ENCODE peak calls at places on chromosomes 11 and 22, in seven cellular contexts. One of them, this sample, is unnamed.

GRCh38 chr11:118252688-118253087 is 523 bp upstream of the MPZL3 start:
- DNase-seq in progenitor cell of endocrine pancreas: no peak
- DNase-seq in ascending aorta: no peak
- DNase-seq in MG63: no peak
- DNase-seq in iris pigment epithelial cell: no peak
- DNase-seq in amniotic stem cell: no peak
- DNase-seq in stimulated activated CD4-positive, alpha-beta T cell treated with anti-CD3 and anti-CD28 coated beads, Interleukin-12 subunit alpha, Interleukin-12 subunit beta, amount 100 ng/mL, for 48 hours: no peak
- DNase-seq in this sample: no peak

GRCh38 chr22:42066937-42067336 is 3.7 kb downstream of the NAGA start:
- DNase-seq in iris pigment epithelial cell: no peak
- DNase-seq in amniotic stem cell: no peak
- DNase-seq in ascending aorta: no peak
- DNase-seq in stimulated activated CD4-positive, alpha-beta T cell treated with anti-CD3 and anti-CD28 coated beads, Interleukin-12 subunit alpha, Interleukin-12 subunit beta, amount 100 ng/mL, for 48 hours: no peak
- DNase-seq in progenitor cell of endocrine pancreas: no peak
- DNase-seq in MG63: no peak
- DNase-seq in this sample: no peak

GRCh38 chr11:92159931-92160330 is 64.7 kb upstream of the FAT3 start:
- DNase-seq in MG63: no peak
- DNase-seq in iris pigment epithelial cell: no peak
- DNase-seq in stimulated activated CD4-positive, alpha-beta T cell treated with anti-CD3 and anti-CD28 coated beads, Interleukin-12 subunit alpha, Interleukin-12 subunit beta, amount 100 ng/mL, for 48 hours: no peak
- DNase-seq in progenitor cell of endocrine pancreas: no peak
- DNase-seq in ascending aorta: no peak
- DNase-seq in amniotic stem cell: no peak
- DNase-seq in this sample: no peak

GRCh38 chr22:37484115-37485005 is 1.8 kb downstream of the MFNG start:
- DNase-seq in iris pigment epithelial cell: no peak
- DNase-seq in ascending aorta: peak
- DNase-seq in amniotic stem cell: no peak
- DNase-seq in stimulated activated CD4-positive, alpha-beta T cell treated with anti-CD3 and anti-CD28 coated beads, Interleukin-12 subunit alpha, Interleukin-12 subunit beta, amount 100 ng/mL, for 48 hours: peak
- DNase-seq in MG63: no peak
- DNase-seq in progenitor cell of endocrine pancreas: no peak
- DNase-seq in this sample: peak

GRCh38 chr11:93735627-93736026 is 5.7 kb downstream of the TAF1D start:
- DNase-seq in progenitor cell of endocrine pancreas: no peak
- DNase-seq in ascending aorta: no peak
- DNase-seq in iris pigment epithelial cell: no peak
- DNase-seq in MG63: no peak
- DNase-seq in amniotic stem cell: no peak
- DNase-seq in stimulated activated CD4-positive, alpha-beta T cell treated with anti-CD3 and anti-CD28 coated beads, Interleukin-12 subunit alpha, Interleukin-12 subunit beta, amount 100 ng/mL, for 48 hours: no peak
- DNase-seq in this sample: no peak

GRCh38 chr11:70650075-70650909 is 252.0 kb downstream of the CTTN start:
- DNase-seq in MG63: peak
- DNase-seq in amniotic stem cell: no peak
- DNase-seq in progenitor cell of endocrine pancreas: peak
- DNase-seq in iris pigment epithelial cell: peak
- DNase-seq in ascending aorta: no peak
- DNase-seq in stimulated activated CD4-positive, alpha-beta T cell treated with anti-CD3 and anti-CD28 coated beads, Interleukin-12 subunit alpha, Interleukin-12 subunit beta, amount 100 ng/mL, for 48 hours: peak
- DNase-seq in this sample: no peak

GRCh38 chr11:20154381-20154780 is 5.9 kb downstream of the DBX1 start:
- DNase-seq in ascending aorta: no peak
- DNase-seq in iris pigment epithelial cell: no peak
- DNase-seq in progenitor cell of endocrine pancreas: no peak
- DNase-seq in MG63: no peak
- DNase-seq in stimulated activated CD4-positive, alpha-beta T cell treated with anti-CD3 and anti-CD28 coated beads, Interleukin-12 subunit alpha, Interleukin-12 subunit beta, amount 100 ng/mL, for 48 hours: no peak
- DNase-seq in amniotic stem cell: no peak
- DNase-seq in this sample: no peak

GRCh38 chr11:12112150-12112520 is 1.7 kb downstream of the MICAL2 start:
- DNase-seq in stimulated activated CD4-positive, alpha-beta T cell treated with anti-CD3 and anti-CD28 coated beads, Interleukin-12 subunit alpha, Interleukin-12 subunit beta, amount 100 ng/mL, for 48 hours: no peak
- DNase-seq in progenitor cell of endocrine pancreas: no peak
- DNase-seq in MG63: no peak
- DNase-seq in ascending aorta: no peak
- DNase-seq in amniotic stem cell: no peak
- DNase-seq in iris pigment epithelial cell: no peak
- DNase-seq in this sample: no peak

GRCh38 chr11:128548655-128549255 is 38.6 kb downstream of the ETS1 start:
- DNase-seq in progenitor cell of endocrine pancreas: no peak
- DNase-seq in amniotic stem cell: no peak
- DNase-seq in stimulated activated CD4-positive, alpha-beta T cell treated with anti-CD3 and anti-CD28 coated beads, Interleukin-12 subunit alpha, Interleukin-12 subunit beta, amount 100 ng/mL, for 48 hours: no peak
- DNase-seq in ascending aorta: peak
- DNase-seq in iris pigment epithelial cell: peak
- DNase-seq in MG63: peak
- DNase-seq in this sample: peak

GRCh38 chr11:111206472-111206871 is 39.1 kb upstream of the POU2AF2 start:
- DNase-seq in stimulated activated CD4-positive, alpha-beta T cell treated with anti-CD3 and anti-CD28 coated beads, Interleukin-12 subunit alpha, Interleukin-12 subunit beta, amount 100 ng/mL, for 48 hours: no peak
- DNase-seq in progenitor cell of endocrine pancreas: no peak
- DNase-seq in ascending aorta: no peak
- DNase-seq in amniotic stem cell: no peak
- DNase-seq in iris pigment epithelial cell: peak
- DNase-seq in MG63: peak
- DNase-seq in this sample: no peak

GRCh38 chr11:44899959-44900358 is 50.7 kb downstream of the TP53I11 start:
- DNase-seq in progenitor cell of endocrine pancreas: no peak
- DNase-seq in amniotic stem cell: no peak
- DNase-seq in stimulated activated CD4-positive, alpha-beta T cell treated with anti-CD3 and anti-CD28 coated beads, Interleukin-12 subunit alpha, Interleukin-12 subunit beta, amount 100 ng/mL, for 48 hours: peak
- DNase-seq in iris pigment epithelial cell: peak
- DNase-seq in ascending aorta: no peak
- DNase-seq in MG63: peak
- DNase-seq in this sample: peak

GRCh38 chr11:121328967-121329653 is 36.5 kb downstream of the SC5D start:
- DNase-seq in stimulated activated CD4-positive, alpha-beta T cell treated with anti-CD3 and anti-CD28 coated beads, Interleukin-12 subunit alpha, Interleukin-12 subunit beta, amount 100 ng/mL, for 48 hours: peak
- DNase-seq in iris pigment epithelial cell: no peak
- DNase-seq in amniotic stem cell: no peak
- DNase-seq in MG63: no peak
- DNase-seq in ascending aorta: no peak
- DNase-seq in progenitor cell of endocrine pancreas: no peak
- DNase-seq in this sample: peak

GRCh38 chr11:94031625-94032024 is 10.5 kb downstream of the HEPHL1 start:
- DNase-seq in ascending aorta: no peak
- DNase-seq in iris pigment epithelial cell: no peak
- DNase-seq in stimulated activated CD4-positive, alpha-beta T cell treated with anti-CD3 and anti-CD28 coated beads, Interleukin-12 subunit alpha, Interleukin-12 subunit beta, amount 100 ng/mL, for 48 hours: no peak
- DNase-seq in MG63: no peak
- DNase-seq in amniotic stem cell: no peak
- DNase-seq in progenitor cell of endocrine pancreas: no peak
- DNase-seq in this sample: no peak

GRCh38 chr22:38572065-38572464 is 2.1 kb upstream of the DMC1 start:
- DNase-seq in iris pigment epithelial cell: peak
- DNase-seq in amniotic stem cell: peak
- DNase-seq in stimulated activated CD4-positive, alpha-beta T cell treated with anti-CD3 and anti-CD28 coated beads, Interleukin-12 subunit alpha, Interleukin-12 subunit beta, amount 100 ng/mL, for 48 hours: peak
- DNase-seq in MG63: no peak
- DNase-seq in ascending aorta: no peak
- DNase-seq in progenitor cell of endocrine pancreas: no peak
- DNase-seq in this sample: peak

GRCh38 chr22:27905638-27906037 is 13.4 kb downstream of the PITPNB start:
- DNase-seq in iris pigment epithelial cell: no peak
- DNase-seq in stimulated activated CD4-positive, alpha-beta T cell treated with anti-CD3 and anti-CD28 coated beads, Interleukin-12 subunit alpha, Interleukin-12 subunit beta, amount 100 ng/mL, for 48 hours: no peak
- DNase-seq in ascending aorta: no peak
- DNase-seq in amniotic stem cell: no peak
- DNase-seq in progenitor cell of endocrine pancreas: no peak
- DNase-seq in MG63: no peak
- DNase-seq in this sample: no peak

GRCh38 chr11:64745523-64746328 is 1.8 kb upstream of the RASGRP2 start:
- DNase-seq in ascending aorta: peak
- DNase-seq in progenitor cell of endocrine pancreas: no peak
- DNase-seq in amniotic stem cell: no peak
- DNase-seq in MG63: no peak
- DNase-seq in stimulated activated CD4-positive, alpha-beta T cell treated with anti-CD3 and anti-CD28 coated beads, Interleukin-12 subunit alpha, Interleukin-12 subunit beta, amount 100 ng/mL, for 48 hours: no peak
- DNase-seq in iris pigment epithelial cell: peak
- DNase-seq in this sample: peak

GRCh38 chr11:48002565-48002964 is 22.2 kb downstream of the PTPRJ start:
- DNase-seq in MG63: no peak
- DNase-seq in ascending aorta: no peak
- DNase-seq in stimulated activated CD4-positive, alpha-beta T cell treated with anti-CD3 and anti-CD28 coated beads, Interleukin-12 subunit alpha, Interleukin-12 subunit beta, amount 100 ng/mL, for 48 hours: no peak
- DNase-seq in progenitor cell of endocrine pancreas: no peak
- DNase-seq in iris pigment epithelial cell: no peak
- DNase-seq in amniotic stem cell: no peak
- DNase-seq in this sample: no peak

GRCh38 chr11:112172362-112172994 is 2.8 kb upstream of the BCO2 start:
- DNase-seq in iris pigment epithelial cell: peak
- DNase-seq in ascending aorta: no peak
- DNase-seq in progenitor cell of endocrine pancreas: no peak
- DNase-seq in stimulated activated CD4-positive, alpha-beta T cell treated with anti-CD3 and anti-CD28 coated beads, Interleukin-12 subunit alpha, Interleukin-12 subunit beta, amount 100 ng/mL, for 48 hours: no peak
- DNase-seq in amniotic stem cell: no peak
- DNase-seq in MG63: no peak
- DNase-seq in this sample: no peak

GRCh38 chr11:67998150-67999045 is 5.5 kb downstream of the UNC93B1 start:
- DNase-seq in ascending aorta: no peak
- DNase-seq in progenitor cell of endocrine pancreas: no peak
- DNase-seq in MG63: no peak
- DNase-seq in iris pigment epithelial cell: no peak
- DNase-seq in amniotic stem cell: no peak
- DNase-seq in stimulated activated CD4-positive, alpha-beta T cell treated with anti-CD3 and anti-CD28 coated beads, Interleukin-12 subunit alpha, Interleukin-12 subunit beta, amount 100 ng/mL, for 48 hours: no peak
- DNase-seq in this sample: no peak

GRCh38 chr22:47175151-47175760 is 412.8 kb downstream of the TBC1D22A start:
- DNase-seq in progenitor cell of endocrine pancreas: no peak
- DNase-seq in stimulated activated CD4-positive, alpha-beta T cell treated with anti-CD3 and anti-CD28 coated beads, Interleukin-12 subunit alpha, Interleukin-12 subunit beta, amount 100 ng/mL, for 48 hours: no peak
- DNase-seq in MG63: no peak
- DNase-seq in ascending aorta: peak
- DNase-seq in iris pigment epithelial cell: no peak
- DNase-seq in amniotic stem cell: no peak
- DNase-seq in this sample: no peak

GRCh38 chr11:1564535-1565172 is 7.4 kb downstream of the DUSP8 start:
- DNase-seq in MG63: peak
- DNase-seq in ascending aorta: peak
- DNase-seq in progenitor cell of endocrine pancreas: peak
- DNase-seq in amniotic stem cell: no peak
- DNase-seq in stimulated activated CD4-positive, alpha-beta T cell treated with anti-CD3 and anti-CD28 coated beads, Interleukin-12 subunit alpha, Interleukin-12 subunit beta, amount 100 ng/mL, for 48 hours: no peak
- DNase-seq in iris pigment epithelial cell: peak
- DNase-seq in this sample: no peak

GRCh38 chr22:37827056-37827455 is 3.9 kb downstream of the GALR3 start:
- DNase-seq in iris pigment epithelial cell: no peak
- DNase-seq in stimulated activated CD4-positive, alpha-beta T cell treated with anti-CD3 and anti-CD28 coated beads, Interleukin-12 subunit alpha, Interleukin-12 subunit beta, amount 100 ng/mL, for 48 hours: no peak
- DNase-seq in amniotic stem cell: no peak
- DNase-seq in MG63: no peak
- DNase-seq in ascending aorta: no peak
- DNase-seq in progenitor cell of endocrine pancreas: no peak
- DNase-seq in this sample: no peak

GRCh38 chr11:80702264-80702663 is 1261.4 kb upstream of the TENM4 start:
- DNase-seq in ascending aorta: no peak
- DNase-seq in stimulated activated CD4-positive, alpha-beta T cell treated with anti-CD3 and anti-CD28 coated beads, Interleukin-12 subunit alpha, Interleukin-12 subunit beta, amount 100 ng/mL, for 48 hours: no peak
- DNase-seq in MG63: no peak
- DNase-seq in amniotic stem cell: no peak
- DNase-seq in iris pigment epithelial cell: no peak
- DNase-seq in progenitor cell of endocrine pancreas: no peak
- DNase-seq in this sample: no peak

GRCh38 chr11:37657645-37658044 is 1059.6 kb upstream of the RAG2 start:
- DNase-seq in iris pigment epithelial cell: peak
- DNase-seq in progenitor cell of endocrine pancreas: no peak
- DNase-seq in amniotic stem cell: peak
- DNase-seq in MG63: no peak
- DNase-seq in stimulated activated CD4-positive, alpha-beta T cell treated with anti-CD3 and anti-CD28 coated beads, Interleukin-12 subunit alpha, Interleukin-12 subunit beta, amount 100 ng/mL, for 48 hours: no peak
- DNase-seq in ascending aorta: no peak
- DNase-seq in this sample: no peak

GRCh38 chr11:72001834-72002591 is 3.3 kb downstream of the IL18BP start:
- DNase-seq in progenitor cell of endocrine pancreas: no peak
- DNase-seq in ascending aorta: peak
- DNase-seq in amniotic stem cell: no peak
- DNase-seq in MG63: no peak
- DNase-seq in stimulated activated CD4-positive, alpha-beta T cell treated with anti-CD3 and anti-CD28 coated beads, Interleukin-12 subunit alpha, Interleukin-12 subunit beta, amount 100 ng/mL, for 48 hours: no peak
- DNase-seq in iris pigment epithelial cell: no peak
- DNase-seq in this sample: no peak

GRCh38 chr11:125202362-125202880 is 37.9 kb downstream of the PKNOX2 start:
- DNase-seq in ascending aorta: no peak
- DNase-seq in MG63: no peak
- DNase-seq in amniotic stem cell: no peak
- DNase-seq in progenitor cell of endocrine pancreas: no peak
- DNase-seq in iris pigment epithelial cell: no peak
- DNase-seq in stimulated activated CD4-positive, alpha-beta T cell treated with anti-CD3 and anti-CD28 coated beads, Interleukin-12 subunit alpha, Interleukin-12 subunit beta, amount 100 ng/mL, for 48 hours: no peak
- DNase-seq in this sample: no peak

GRCh38 chr11:111913997-111914396 is 1.5 kb downstream of the HSPB2 start:
- DNase-seq in iris pigment epithelial cell: peak
- DNase-seq in ascending aorta: peak
- DNase-seq in MG63: peak
- DNase-seq in amniotic stem cell: peak
- DNase-seq in stimulated activated CD4-positive, alpha-beta T cell treated with anti-CD3 and anti-CD28 coated beads, Interleukin-12 subunit alpha, Interleukin-12 subunit beta, amount 100 ng/mL, for 48 hours: no peak
- DNase-seq in progenitor cell of endocrine pancreas: no peak
- DNase-seq in this sample: no peak

GRCh38 chr11:113397212-113397611 is 9.6 kb downstream of the ANKK1 start:
- DNase-seq in progenitor cell of endocrine pancreas: no peak
- DNase-seq in stimulated activated CD4-positive, alpha-beta T cell treated with anti-CD3 and anti-CD28 coated beads, Interleukin-12 subunit alpha, Interleukin-12 subunit beta, amount 100 ng/mL, for 48 hours: no peak
- DNase-seq in iris pigment epithelial cell: no peak
- DNase-seq in MG63: no peak
- DNase-seq in ascending aorta: peak
- DNase-seq in amniotic stem cell: no peak
- DNase-seq in this sample: no peak

GRCh38 chr22:20080445-20080775 is 369 bp downstream of the DGCR8 start:
- DNase-seq in progenitor cell of endocrine pancreas: peak
- DNase-seq in MG63: peak
- DNase-seq in stimulated activated CD4-positive, alpha-beta T cell treated with anti-CD3 and anti-CD28 coated beads, Interleukin-12 subunit alpha, Interleukin-12 subunit beta, amount 100 ng/mL, for 48 hours: peak
- DNase-seq in amniotic stem cell: no peak
- DNase-seq in iris pigment epithelial cell: peak
- DNase-seq in ascending aorta: peak
- DNase-seq in this sample: no peak

GRCh38 chr22:30882181-30882771 is 86.3 kb downstream of the MORC2 start:
- DNase-seq in stimulated activated CD4-positive, alpha-beta T cell treated with anti-CD3 and anti-CD28 coated beads, Interleukin-12 subunit alpha, Interleukin-12 subunit beta, amount 100 ng/mL, for 48 hours: no peak
- DNase-seq in iris pigment epithelial cell: no peak
- DNase-seq in progenitor cell of endocrine pancreas: no peak
- DNase-seq in ascending aorta: no peak
- DNase-seq in MG63: no peak
- DNase-seq in amniotic stem cell: no peak
- DNase-seq in this sample: no peak

GRCh38 chr22:44743804-44744211 is 8.6 kb upstream of the ARHGAP8 start:
- DNase-seq in stimulated activated CD4-positive, alpha-beta T cell treated with anti-CD3 and anti-CD28 coated beads, Interleukin-12 subunit alpha, Interleukin-12 subunit beta, amount 100 ng/mL, for 48 hours: no peak
- DNase-seq in MG63: no peak
- DNase-seq in ascending aorta: no peak
- DNase-seq in progenitor cell of endocrine pancreas: no peak
- DNase-seq in iris pigment epithelial cell: no peak
- DNase-seq in amniotic stem cell: no peak
- DNase-seq in this sample: no peak

GRCh38 chr22:39960791-39961746 is 872 bp downstream of the TMA7B start:
- DNase-seq in progenitor cell of endocrine pancreas: no peak
- DNase-seq in iris pigment epithelial cell: peak
- DNase-seq in MG63: peak
- DNase-seq in ascending aorta: no peak
- DNase-seq in amniotic stem cell: no peak
- DNase-seq in stimulated activated CD4-positive, alpha-beta T cell treated with anti-CD3 and anti-CD28 coated beads, Interleukin-12 subunit alpha, Interleukin-12 subunit beta, amount 100 ng/mL, for 48 hours: peak
- DNase-seq in this sample: no peak

GRCh38 chr22:46593211-46593676 is 26.9 kb upstream of the GRAMD4 start:
- DNase-seq in ascending aorta: no peak
- DNase-seq in stimulated activated CD4-positive, alpha-beta T cell treated with anti-CD3 and anti-CD28 coated beads, Interleukin-12 subunit alpha, Interleukin-12 subunit beta, amount 100 ng/mL, for 48 hours: no peak
- DNase-seq in progenitor cell of endocrine pancreas: no peak
- DNase-seq in iris pigment epithelial cell: no peak
- DNase-seq in MG63: no peak
- DNase-seq in amniotic stem cell: no peak
- DNase-seq in this sample: no peak

GRCh38 chr11:12169822-12170221 is 59.4 kb downstream of the MICAL2 start:
- DNase-seq in amniotic stem cell: no peak
- DNase-seq in progenitor cell of endocrine pancreas: no peak
- DNase-seq in MG63: no peak
- DNase-seq in ascending aorta: peak
- DNase-seq in stimulated activated CD4-positive, alpha-beta T cell treated with anti-CD3 and anti-CD28 coated beads, Interleukin-12 subunit alpha, Interleukin-12 subunit beta, amount 100 ng/mL, for 48 hours: no peak
- DNase-seq in iris pigment epithelial cell: no peak
- DNase-seq in this sample: no peak

GRCh38 chr11:75603791-75604736 is 42.0 kb downstream of the SERPINH1 start:
- DNase-seq in progenitor cell of endocrine pancreas: no peak
- DNase-seq in stimulated activated CD4-positive, alpha-beta T cell treated with anti-CD3 and anti-CD28 coated beads, Interleukin-12 subunit alpha, Interleukin-12 subunit beta, amount 100 ng/mL, for 48 hours: no peak
- DNase-seq in ascending aorta: no peak
- DNase-seq in iris pigment epithelial cell: peak
- DNase-seq in amniotic stem cell: peak
- DNase-seq in MG63: peak
- DNase-seq in this sample: no peak